ENCODE peak calls at places on chromosomes 12 and 14, in nine cellular contexts. P is sigmoid colon; S is CD8-positive, alpha-beta T cell; N is AG10803; B is fibroblast of pulmonary artery; X is glutamatergic neuron; Y is lung; Q is uterus; F is RWPE1. M is an unnamed sample.

GRCh38 chr12:3436496-3437060 is 54.4 kb upstream of the PRMT8 start:
- DNase-seq in F (no peak), B (no peak), P (no peak), S (no peak), Q (no peak), X (no peak), Y (no peak), N (no peak), M (no peak)

GRCh38 chr14:79091381-79091963 is 921.3 kb downstream of the NRXN3 start:
- DNase-seq in F (no peak), S (no peak), X (no peak), N (no peak), Y (no peak), B (no peak), P (no peak), Q (no peak), M (no peak)

GRCh38 chr12:58148405-58148804 is 207.0 kb downstream of the ATP23 start:
- DNase-seq in X (no peak), P (no peak), Q (peak; percentile 18), F (peak; percentile 11), B (peak; percentile 53), N (peak; percentile 52), Y (no peak), S (no peak), M (no peak)

GRCh38 chr14:105248368-105249174 is at the start of gene BTBD6:
- DNase-seq in P (peak; percentile 93), B (peak; percentile 83), Y (peak; percentile 83), N (peak; percentile 79), Q (peak; percentile 77), S (peak; percentile 84), F (peak; percentile 83), X (peak; percentile 89), M (peak; percentile 76)

GRCh38 chr12:109512608-109513007 is 35.2 kb downstream of the UBE3B start:
- DNase-seq in B (no peak), Q (no peak), Y (no peak), F (no peak), X (no peak), P (no peak), S (no peak), N (no peak), M (no peak)

GRCh38 chr14:52314521-52315354 is 626 bp downstream of the PTGER2 start:
- DNase-seq in S (peak; percentile 16), Y (no peak), P (no peak), Q (peak; percentile 36), F (peak; percentile 6), B (no peak), X (peak; percentile 38), N (peak; percentile 20), M (peak; percentile 9)

GRCh38 chr12:9244894-9245293 is 36.7 kb upstream of the PZP start:
- DNase-seq in X (no peak), Q (peak; percentile 28), B (no peak), S (no peak), N (no peak), F (no peak), Y (no peak), P (no peak), M (no peak)

GRCh38 chr12:118238888-118239287 is 103.0 kb downstream of the PEBP1 start:
- DNase-seq in F (no peak), B (no peak), X (no peak), Q (no peak), N (no peak), Y (no peak), P (no peak), S (no peak), M (no peak)

GRCh38 chr12:121114019-121114639 is 18.5 kb upstream of the P2RX7 start:
- DNase-seq in S (no peak), X (no peak), F (no peak), Y (no peak), Q (no peak), N (no peak), B (no peak), P (peak; percentile 6), M (no peak)

GRCh38 chr14:23114669-23115491 is 4.2 kb downstream of the CEBPE start:
- DNase-seq in P (peak; percentile 58), N (peak; percentile 97), F (peak; percentile 94), S (no peak), Q (no peak), Y (peak; percentile 67), X (no peak), B (peak; percentile 94), M (no peak)

GRCh38 chr12:52233462-52234141 is 559 bp downstream of the KRT7 start:
- DNase-seq in B (no peak), F (peak; percentile 30), X (no peak), S (no peak), N (no peak), P (peak; percentile 63), Q (no peak), Y (no peak), M (no peak)

GRCh38 chr12:47849261-47849660 is 29.6 kb upstream of the HDAC7 start:
- DNase-seq in B (no peak), N (no peak), Q (no peak), Y (no peak), X (no peak), S (no peak), P (no peak), F (no peak), M (no peak)

GRCh38 chr12:47854531-47854930 is 34.8 kb upstream of the HDAC7 start:
- DNase-seq in F (no peak), P (peak; percentile 64), X (no peak), N (no peak), Q (no peak), Y (no peak), B (no peak), S (no peak), M (no peak)

GRCh38 chr12:47851303-47851952 is 31.7 kb upstream of the HDAC7 start:
- DNase-seq in Q (no peak), B (no peak), N (no peak), X (no peak), Y (no peak), S (no peak), P (peak; percentile 29), F (no peak), M (no peak)

GRCh38 chr12:47850153-47851084 is 30.7 kb upstream of the HDAC7 start:
- DNase-seq in S (no peak), F (no peak), B (no peak), Q (no peak), Y (no peak), P (no peak), N (no peak), X (no peak), M (no peak)

DNA sequence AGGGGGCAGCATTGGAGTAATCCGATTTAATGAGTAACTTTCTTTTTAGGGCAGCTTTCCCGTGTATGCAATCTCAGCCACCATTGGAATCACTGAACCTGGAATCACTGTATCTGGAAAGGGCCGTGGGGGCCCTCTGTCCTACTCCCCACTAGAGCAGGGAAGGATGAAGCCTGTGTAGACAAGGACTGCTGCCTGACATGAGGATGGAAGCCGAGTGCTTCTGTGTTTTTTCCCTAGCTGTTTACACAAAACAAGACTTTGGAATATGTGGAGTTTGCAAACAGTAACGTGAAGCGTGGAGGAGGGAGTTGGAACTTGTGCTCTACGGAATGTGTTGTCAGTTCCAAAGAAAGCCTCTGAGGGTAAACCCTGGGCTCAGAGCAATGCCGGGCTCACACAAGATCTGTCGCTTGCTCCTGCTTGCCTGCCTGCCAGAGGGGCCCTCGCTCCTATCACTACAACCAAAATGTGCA is 32.4 kb upstream of the HDAC7 start:
- DNase-seq in Y (no peak), P (no peak), S (no peak), N (no peak), B (no peak), Q (no peak), X (no peak), F (no peak), M (no peak)
- TF ChIP-seq CTCF in Y (no peak), P (no peak), S (no peak), N (no peak), B (no peak), Q (no peak), X (no peak), F (no peak), M (no peak)

DNA sequence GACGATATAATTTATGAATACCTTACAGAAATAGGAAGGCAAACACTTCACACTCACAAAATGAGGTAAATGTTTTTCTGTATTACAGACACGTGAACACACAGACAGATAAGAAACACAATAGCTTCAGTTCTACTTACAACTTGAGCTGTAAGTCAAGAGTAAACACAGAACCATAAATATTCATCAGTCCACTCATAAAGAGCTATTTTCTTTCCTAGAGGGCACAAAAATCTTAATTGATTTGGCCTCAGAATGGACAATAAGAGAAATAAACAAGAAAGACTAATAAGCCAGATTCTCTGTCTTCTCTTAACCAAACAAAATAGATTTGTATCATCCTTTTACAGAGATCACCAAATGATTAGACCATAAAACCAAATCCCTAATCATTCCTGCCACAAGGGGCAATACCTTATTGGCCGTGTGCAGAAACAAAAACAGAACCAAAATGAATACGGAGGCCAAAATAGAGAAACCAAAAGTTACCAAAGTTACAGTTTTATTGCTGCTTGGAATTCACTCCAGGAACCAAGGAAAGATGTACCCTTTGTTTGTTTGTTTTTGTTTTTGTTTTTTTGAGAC is 38.1 kb upstream of the GARIN2 start:
- DNase-seq in X (no peak), Y (no peak), F (no peak), B (no peak), P (no peak), N (peak; percentile 14), Q (no peak), S (no peak), M (no peak)
- TF ChIP-seq CTCF in X (no peak), Y (no peak), F (no peak), B (peak; percentile 26), P (no peak), N (peak; percentile 47), Q (no peak), S (no peak), M (peak; percentile 58)

GRCh38 chr12:21988619-21989018 is 47.4 kb upstream of the ABCC9 start:
- DNase-seq in X (no peak), S (no peak), Y (no peak), F (no peak), P (no peak), Q (no peak), N (no peak), B (no peak), M (no peak)

GRCh38 chr12:21991526-21991925 is 50.3 kb upstream of the ABCC9 start:
- DNase-seq in N (no peak), S (no peak), Q (no peak), F (no peak), B (no peak), P (no peak), Y (no peak), X (no peak), M (no peak)

GRCh38 chr12:21987786-21988185 is 46.6 kb upstream of the ABCC9 start:
- DNase-seq in Q (no peak), N (no peak), B (no peak), Y (no peak), S (no peak), P (no peak), X (no peak), F (no peak), M (no peak)

GRCh38 chr12:21992823-21993222 is 51.6 kb upstream of the ABCC9 start:
- DNase-seq in P (no peak), B (no peak), Y (no peak), S (no peak), Q (no peak), X (no peak), N (no peak), F (no peak), M (no peak)

GRCh38 chr12:21989819-21990412 is 48.7 kb upstream of the ABCC9 start:
- DNase-seq in Q (peak; percentile 21), B (peak; percentile 71), P (no peak), N (peak; percentile 50), S (no peak), Y (no peak), F (peak; percentile 3), X (no peak), M (no peak)
- TF ChIP-seq CTCF in Q (peak; percentile 61), B (peak; percentile 69), P (peak; percentile 45), N (peak; percentile 74), S (peak; percentile 26), Y (peak; percentile 18), F (peak; percentile 18), X (peak; percentile 63), M (peak; percentile 84)

GRCh38 chr12:88393017-88393767 is 187.1 kb downstream of the KITLG start:
- DNase-seq in F (no peak), Q (no peak), X (no peak), S (no peak), P (no peak), N (no peak), Y (no peak), B (peak; percentile 60), M (no peak)
- TF ChIP-seq CTCF in F (no peak), Q (no peak), X (peak; percentile 76), S (no peak), P (no peak), N (peak; percentile 31), Y (no peak), B (peak; percentile 52), M (peak; percentile 50)

M was measured in neural crest cell.